ENCODE peak calls at places on chromosomes 11 and 22, in four cellular contexts. Z is GM23338, O is DND-41, M is RWPE2. S is an unnamed sample.

GRCh38 chr22:47090591-47091240 is 328.3 kb downstream of the TBC1D22A start:
- DNase-seq in Z (peak; percentile 69), O (no peak), M (no peak), S (no peak)

GRCh38 chr11:119373917-119374631 is 7.4 kb downstream of the USP2 start:
- DNase-seq in Z (peak; percentile 93), O (peak; percentile 49), M (no peak), S (no peak)

GRCh38 chr11:35246725-35247124 is 107.8 kb downstream of the CD44 start:
- DNase-seq in Z (no peak), O (no peak), M (no peak), S (no peak)

GRCh38 chr22:41818011-41818410 is 14.9 kb upstream of the SREBF2 start:
- DNase-seq in Z (no peak), O (no peak), M (no peak), S (no peak)

GRCh38 chr11:15969701-15970329 is 386.5 kb downstream of the SOX6 start:
- DNase-seq in Z (no peak), O (no peak), M (no peak), S (no peak)

GRCh38 chr22:41308054-41308453 is 6.7 kb downstream of the ZC3H7B start:
- DNase-seq in Z (peak; percentile 45), O (no peak), M (no peak), S (no peak)

GRCh38 chr11:94674005-94674491 is 94.1 kb upstream of the AMOTL1 start:
- DNase-seq in Z (no peak), O (no peak), M (no peak), S (no peak)

GRCh38 chr11:67082071-67082791 is 25.6 kb downstream of the RHOD start:
- DNase-seq in Z (peak; percentile 61), O (peak; percentile 76), M (no peak), S (no peak)

GRCh38 chr11:86365566-86365965 is 9.1 kb upstream of the CCDC81 start:
- DNase-seq in Z (no peak), O (no peak), M (no peak), S (no peak)

GRCh38 chr22:46703166-46703995 is 34.7 kb downstream of the CERK start:
- DNase-seq in Z (no peak), O (no peak), M (no peak), S (peak; percentile 81)

GRCh38 chr11:92380882-92381281 is 156.3 kb downstream of the FAT3 start:
- DNase-seq in Z (no peak), O (no peak), M (no peak), S (no peak)

GRCh38 chr22:42473484-42474193 is 41.4 kb upstream of the NFAM1 start:
- DNase-seq in Z (peak; percentile 84), O (peak; percentile 27), M (no peak), S (no peak)

GRCh38 chr22:33706100-33706499 is 214.2 kb downstream of the LARGE1 start:
- DNase-seq in Z (peak; percentile 55), O (no peak), M (no peak), S (no peak)

GRCh38 chr11:63813035-63813562 is at the start of gene SPINDOC:
- DNase-seq in Z (peak; percentile 82), O (peak; percentile 80), M (no peak), S (no peak)

GRCh38 chr22:22881116-22882032 is 6.2 kb upstream of the IGLL5 start:
- DNase-seq in Z (no peak), O (no peak), M (no peak), S (no peak)

GRCh38 chr11:43518407-43519165 is 159.9 kb downstream of the TTC17 start:
- DNase-seq in Z (no peak), O (no peak), M (no peak), S (no peak)

GRCh38 chr11:14611939-14612338 is 31.7 kb upstream of the PDE3B start:
- DNase-seq in Z (no peak), O (no peak), M (no peak), S (no peak)

GRCh38 chr11:66617148-66617814 is 851 bp downstream of the RBM14 start:
- DNase-seq in Z (no peak), O (no peak), M (no peak), S (peak; percentile 93)

GRCh38 chr11:3723014-3723708 is 52.0 kb upstream of the CHRNA10 start:
- DNase-seq in Z (no peak), O (no peak), M (no peak), S (no peak)

GRCh38 chr11:109939176-109939810 is 153.9 kb upstream of the ZC3H12C start:
- DNase-seq in Z (peak; percentile 80), O (no peak), M (no peak), S (no peak)

GRCh38 chr11:72190581-72191205 is 1.2 kb upstream of the FOLR1 start:
- DNase-seq in Z (no peak), O (no peak), M (no peak), S (no peak)

GRCh38 chr11:83115551-83115950 is 41.4 kb upstream of the PCF11 start:
- DNase-seq in Z (peak; percentile 12), O (no peak), M (no peak), S (no peak)

GRCh38 chr11:5291207-5291838 is 10.4 kb downstream of the OR51B4 start:
- DNase-seq in Z (peak; percentile 71), O (no peak), M (no peak), S (no peak)

GRCh38 chr11:59545179-59546020 is 34.1 kb downstream of the OR4D9 start:
- DNase-seq in Z (peak; percentile 46), O (no peak), M (peak; percentile 86), S (no peak)

GRCh38 chr11:122661182-122661945 is 5.8 kb downstream of the UBASH3B start:
- DNase-seq in Z (no peak), O (no peak), M (no peak), S (no peak)

GRCh38 chr11:78622666-78623065 is 48.0 kb upstream of the NARS2 start:
- DNase-seq in Z (no peak), O (no peak), M (no peak), S (no peak)

GRCh38 chr11:96050435-96051182 is 126.7 kb upstream of the MTMR2 start:
- DNase-seq in Z (no peak), O (no peak), M (no peak), S (no peak)

GRCh38 chr11:76526878-76527277 is 82.1 kb downstream of the EMSY start:
- DNase-seq in Z (no peak), O (no peak), M (no peak), S (no peak)

GRCh38 chr11:95849087-95849825 is 59.0 kb downstream of the CEP57 start:
- DNase-seq in Z (peak; percentile 59), O (peak; percentile 33), M (no peak), S (no peak)

GRCh38 chr11:41868606-41869005 is 409.2 kb upstream of the LRRC4C start:
- DNase-seq in Z (no peak), O (no peak), M (no peak), S (no peak)

GRCh38 chr11:116257092-116257491 is 515.7 kb downstream of the BUD13 start:
- DNase-seq in Z (peak; percentile 20), O (no peak), M (no peak), S (no peak)

GRCh38 chr11:44604171-44604581 is 38.7 kb downstream of the CD82 start:
- DNase-seq in Z (no peak), O (no peak), M (no peak), S (no peak)

GRCh38 chr11:94762208-94762607 is 5.9 kb upstream of the AMOTL1 start:
- DNase-seq in Z (peak; percentile 43), O (no peak), M (no peak), S (no peak)

DNA sequence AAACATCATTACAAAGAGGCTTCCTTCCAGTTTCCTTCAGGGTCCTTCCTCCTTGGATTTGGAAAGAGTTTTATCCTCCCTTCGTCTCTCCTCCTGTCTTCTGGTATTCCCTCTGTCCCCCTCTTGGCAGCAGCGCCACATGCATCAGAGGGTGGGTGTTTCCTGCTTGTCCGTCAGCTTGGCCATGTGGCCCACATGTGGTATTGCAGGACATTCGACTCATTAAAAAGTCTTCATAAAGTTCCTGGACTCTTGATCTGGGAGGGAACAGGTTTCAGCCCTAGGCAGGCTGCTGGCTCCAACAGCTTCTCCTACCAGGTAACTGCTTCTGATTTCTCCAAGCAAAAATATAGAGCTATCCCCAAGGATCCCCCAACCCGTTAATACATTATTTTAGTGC is 189.8 kb downstream of the CSNK2A3 start:
- DNase-seq in Z (peak; percentile 60), O (no peak), M (no peak), S (no peak)
- TF ChIP-seq CTCF in Z (peak; percentile 19), O (no peak), M (no peak), S (peak; percentile 56)

DNA sequence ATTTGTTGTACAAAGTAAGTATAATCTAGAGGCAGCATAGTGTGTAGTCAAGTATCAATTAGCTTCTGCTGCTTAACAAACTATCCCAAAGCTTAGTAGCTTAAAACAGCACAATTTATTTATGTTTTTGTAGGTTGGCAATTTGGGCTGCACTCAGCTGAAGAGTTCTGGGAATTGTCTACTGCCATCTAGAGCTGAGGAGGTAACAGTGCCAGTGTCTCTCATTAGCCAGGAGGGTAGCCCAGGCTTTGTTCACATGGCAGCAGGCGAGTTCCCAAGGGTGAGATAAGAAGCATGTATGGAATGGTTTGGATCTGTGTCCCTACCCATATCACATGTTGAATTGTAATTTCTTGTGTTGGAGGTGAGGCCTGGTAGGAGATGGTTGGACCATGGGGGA is 45.8 kb upstream of the SLN start:
- DNase-seq in Z (peak; percentile 37), O (no peak), M (no peak), S (no peak)
- TF ChIP-seq CTCF in Z (peak; percentile 59), O (peak; percentile 33), M (peak; percentile 8), S (no peak)

GRCh38 chr11:11076276-11076675 is 218.4 kb upstream of the ZBED5 start:
- DNase-seq in Z (no peak), O (no peak), M (no peak), S (no peak)

GRCh38 chr11:11076879-11077278 is 219.0 kb upstream of the ZBED5 start:
- DNase-seq in Z (no peak), O (no peak), M (no peak), S (no peak)

GRCh38 chr11:11077898-11078297 is 220.0 kb upstream of the ZBED5 start:
- DNase-seq in Z (no peak), O (no peak), M (no peak), S (no peak)

GRCh38 chr11:11075515-11076171 is 217.8 kb upstream of the ZBED5 start:
- DNase-seq in Z (peak; percentile 27), O (no peak), M (no peak), S (no peak)

DNA sequence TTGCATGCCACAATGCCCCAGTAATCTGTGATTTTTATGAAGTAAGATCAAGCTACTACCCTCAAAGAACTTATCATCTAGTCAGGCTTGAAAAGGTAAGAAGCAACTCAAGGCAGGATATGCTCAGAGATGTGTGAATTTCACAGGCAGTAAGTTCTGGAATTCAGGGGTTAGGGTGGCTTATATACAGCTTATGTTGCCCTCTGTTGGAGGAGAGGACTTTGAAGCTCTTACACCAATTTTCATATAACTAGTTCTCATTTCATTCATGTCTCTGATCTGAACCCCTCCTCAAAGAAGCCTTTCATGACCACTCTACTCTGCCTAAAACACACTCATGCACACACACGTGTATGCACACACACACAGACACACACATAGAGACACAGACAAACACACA is 220.5 kb upstream of the ZBED5 start:
- DNase-seq in Z (peak; percentile 27), O (no peak), M (no peak), S (no peak)
- TF ChIP-seq CTCF in Z (peak; percentile 50), O (no peak), M (peak; percentile 15), S (peak; percentile 54)

GRCh38 chr22:37634505-37635002 is 4.9 kb upstream of the SH3BP1 start:
- DNase-seq in Z (peak; percentile 24), O (no peak), M (no peak), S (no peak)
- TF ChIP-seq CTCF in Z (peak; percentile 36), O (peak; percentile 20), M (peak; percentile 41), S (no peak)

GRCh38 chr11:7088921-7089320 is at the start of gene RBMXL2:
- DNase-seq in Z (peak; percentile 30), O (no peak), M (no peak), S (peak; percentile 84)
- TF ChIP-seq CTCF in Z (no peak), O (no peak), M (no peak), S (no peak)

S was measured in chondrocyte.